ENCODE peak calls at places on chromosomes 6 and 20, in six cellular contexts. P, N, G, C, V and F are unnamed samples.

GRCh38 chr20:63383556-63383955 is 22.4 kb upstream of the CHRNA4 start:
- DNase-seq in V (no peak), P (no peak), C (no peak), G (no peak), N (no peak), F (no peak)

GRCh38 chr6:16947461-16948159 is 154.2 kb upstream of the STMND1 start:
- DNase-seq in C (peak; percentile 72), P (peak; percentile 98), V (peak; percentile 75), G (peak; percentile 82), N (peak; percentile 79), F (no peak)

GRCh38 chr6:11616200-11616611 is 78.7 kb downstream of the TMEM170B start:
- DNase-seq in G (no peak), P (no peak), N (no peak), C (no peak), V (no peak), F (no peak)

GRCh38 chr6:56959938-56960337 is 5.0 kb downstream of the BEND6 start:
- DNase-seq in C (no peak), V (peak; percentile 62), N (peak; percentile 62), P (no peak), G (no peak), F (no peak)

GRCh38 chr6:116847234-116847633 is 18.4 kb upstream of the GPRC6A start:
- DNase-seq in G (no peak), N (peak; percentile 32), V (peak; percentile 24), P (peak; percentile 50), C (peak; percentile 30), F (no peak)

GRCh38 chr20:1177680-1178079 is 7.1 kb downstream of the TMEM74B start:
- DNase-seq in N (peak; percentile 5), V (no peak), P (no peak), G (no peak), C (peak; percentile 22), F (no peak)

GRCh38 chr20:43459022-43459942 is 1.6 kb downstream of the SRSF6 start:
- DNase-seq in G (no peak), P (peak; percentile 42), V (peak; percentile 21), N (no peak), C (no peak), F (no peak)

GRCh38 chr6:127582777-127583462 is 5.9 kb downstream of the C6orf58 start:
- DNase-seq in C (no peak), P (peak; percentile 23), G (no peak), V (peak; percentile 86), N (peak; percentile 82), F (no peak)

GRCh38 chr6:33678246-33678931 is 33.1 kb downstream of the UQCC2 start:
- DNase-seq in G (no peak), N (no peak), V (no peak), P (no peak), C (no peak), F (no peak)

GRCh38 chr6:42313941-42314570 is 96.4 kb upstream of the MRPS10 start:
- DNase-seq in G (no peak), V (no peak), N (no peak), C (no peak), P (no peak), F (no peak)

GRCh38 chr20:57260959-57261357 is 5.5 kb downstream of the BMP7 start:
- DNase-seq in V (no peak), P (no peak), N (no peak), C (peak; percentile 63), G (no peak), F (no peak)

GRCh38 chr20:57263127-57263609 is 3.3 kb downstream of the BMP7 start:
- DNase-seq in N (no peak), G (no peak), C (no peak), P (no peak), V (peak; percentile 30), F (no peak)

GRCh38 chr20:57262244-57263126 is 4.0 kb downstream of the BMP7 start:
- DNase-seq in V (no peak), N (no peak), C (no peak), G (no peak), P (no peak), F (no peak)

GRCh38 chr20:57260065-57260958 is 6.1 kb downstream of the BMP7 start:
- DNase-seq in C (no peak), P (no peak), G (no peak), N (no peak), V (no peak), F (no peak)

GRCh38 chr20:57261488-57262243 is 4.8 kb downstream of the BMP7 start:
- DNase-seq in C (peak; percentile 68), N (no peak), V (no peak), G (no peak), P (no peak), F (no peak)
- H3K4me1 ChIP-seq in C (peaks cover 59% of the 10 kb centered on the region), N (no peaks in the 10 kb centered on the region), V (peaks cover 5% of the 10 kb centered on the region), G (no peaks in the 10 kb centered on the region), P (peaks cover 46% of the 10 kb centered on the region), F (peaks cover 32% of the 10 kb centered on the region)

DNA sequence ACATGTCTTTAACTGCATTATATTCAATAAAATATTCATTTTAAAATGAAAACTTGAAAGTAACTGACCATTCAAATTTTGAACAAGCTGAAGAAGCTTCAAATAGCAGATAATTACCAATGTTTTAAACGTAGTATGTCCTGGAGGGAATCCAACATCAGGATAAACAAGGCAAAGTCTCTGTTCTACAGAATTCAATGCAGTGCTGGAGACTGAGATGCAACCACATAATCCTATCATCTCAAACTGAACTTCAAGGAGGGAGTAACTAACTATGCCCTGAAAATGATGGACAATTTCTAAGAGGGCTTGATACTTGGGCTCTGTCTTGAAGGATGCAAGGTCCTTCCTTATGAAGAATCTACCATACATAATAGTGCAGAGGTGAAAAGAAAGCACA is 100.7 kb downstream of the PRKN start:
- DNase-seq in V (no peak), G (no peak), N (no peak), C (no peak), P (no peak), F (no peak)
- H3K27ac ChIP-seq in V (no peak overlapping the region), G (peak overlapping the region; percentile 79), N (no peak overlapping the region), C (no peak overlapping the region), P (no peak overlapping the region), F (no peak overlapping the region)

GRCh38 chr6:142940487-142940886 is 4.5 kb downstream of the HIVEP2 start:
- DNase-seq in P (no peak), C (no peak), V (no peak), N (peak; percentile 35), G (no peak), F (no peak)

GRCh38 chr6:142942805-142943227 is 2.2 kb downstream of the HIVEP2 start:
- DNase-seq in V (peak; percentile 39), C (no peak), G (no peak), N (peak; percentile 34), P (peak; percentile 26), F (no peak)

GRCh38 chr6:142938510-142938909 is 6.5 kb downstream of the HIVEP2 start:
- DNase-seq in P (no peak), N (no peak), V (no peak), C (no peak), G (no peak), F (no peak)

GRCh38 chr6:142942238-142942637 is 2.7 kb downstream of the HIVEP2 start:
- DNase-seq in G (no peak), V (no peak), P (no peak), N (no peak), C (no peak), F (no peak)

GRCh38 chr6:142941018-142941417 is 4.0 kb downstream of the HIVEP2 start:
- DNase-seq in G (no peak), C (no peak), V (no peak), P (no peak), N (no peak), F (no peak)
- H3K4me1 ChIP-seq in G (peaks cover 29% of the 10 kb centered on the region), C (peaks cover 17% of the 10 kb centered on the region), V (peaks cover 12% of the 10 kb centered on the region), P (peaks cover 11% of the 10 kb centered on the region), N (peaks cover 25% of the 10 kb centered on the region), F (peaks cover 34% of the 10 kb centered on the region)

GRCh38 chr6:20417819-20418218 is 16.1 kb downstream of the E2F3 start:
- DNase-seq in P (no peak), G (no peak), N (no peak), C (no peak), V (no peak), F (no peak)

GRCh38 chr6:20414711-20415110 is 13.0 kb downstream of the E2F3 start:
- DNase-seq in C (no peak), V (no peak), G (no peak), P (no peak), N (no peak), F (no peak)

GRCh38 chr6:20416063-20416454 is 14.4 kb downstream of the E2F3 start:
- DNase-seq in V (no peak), G (no peak), C (no peak), N (no peak), P (no peak), F (no peak)

GRCh38 chr6:20415304-20416062 is 13.8 kb downstream of the E2F3 start:
- DNase-seq in N (no peak), G (no peak), P (no peak), C (no peak), V (no peak), F (no peak)

GRCh38 chr6:20416567-20417345 is 15.1 kb downstream of the E2F3 start:
- DNase-seq in C (no peak), N (no peak), G (no peak), V (no peak), P (no peak), F (no peak)
- H3K27ac ChIP-seq in C (peak overlapping the region; percentile 61), N (no peak overlapping the region), G (no peak overlapping the region), V (no peak overlapping the region), P (no peak overlapping the region), F (no peak overlapping the region)

DNA sequence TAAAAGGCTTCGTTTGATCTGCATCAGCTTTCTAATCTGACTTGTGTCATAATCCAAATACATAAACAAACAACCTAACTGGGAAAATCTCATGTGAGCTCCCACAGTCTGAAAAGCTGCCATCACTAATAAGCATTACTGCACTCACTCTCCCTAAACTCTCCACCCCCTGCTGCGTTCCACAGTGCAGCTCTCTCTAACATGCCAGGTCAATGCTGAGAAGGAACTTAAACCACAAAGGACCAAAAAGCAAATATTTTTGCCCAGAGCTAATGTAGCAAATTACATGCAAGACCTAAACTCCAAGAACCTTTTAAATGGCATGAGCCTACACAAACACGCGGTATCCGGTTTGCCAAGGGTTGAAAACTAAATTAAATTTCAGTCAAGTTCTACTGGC is 542.3 kb upstream of the JARID2 start:
- DNase-seq in P (peak; percentile 33), C (no peak), V (no peak), G (no peak), N (no peak), F (no peak)
- H3K4me1 ChIP-seq in P (peaks cover 5% of the 10 kb centered on the region), C (no peaks in the 10 kb centered on the region), V (peaks cover 19% of the 10 kb centered on the region), G (no peaks in the 10 kb centered on the region), N (peaks cover 20% of the 10 kb centered on the region), F (no peaks in the 10 kb centered on the region)

DNA sequence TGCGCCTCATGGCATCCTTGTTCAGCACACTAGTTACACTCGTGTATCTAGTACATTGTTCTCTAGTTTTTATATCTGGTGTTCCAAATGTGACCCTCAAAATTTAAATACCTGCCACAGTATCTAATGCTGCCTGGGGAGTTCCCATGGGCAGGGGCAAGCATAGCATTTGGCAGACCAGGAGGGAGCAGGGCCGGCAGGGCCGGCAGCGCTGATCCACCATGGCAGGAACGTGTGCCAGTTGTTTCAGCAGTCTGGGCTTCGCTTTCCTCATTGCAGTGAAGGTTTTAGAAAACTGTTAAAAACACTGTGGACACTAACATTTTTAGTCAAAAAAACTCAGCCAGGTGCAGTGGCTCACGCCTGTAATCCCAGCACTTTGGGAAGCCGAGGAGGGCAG is 19.2 kb downstream of the NANP start:
- DNase-seq in P (no peak), V (no peak), N (no peak), G (no peak), C (no peak), F (no peak)
- H3K27ac ChIP-seq in P (no peak overlapping the region), V (no peak overlapping the region), N (no peak overlapping the region), G (no peak overlapping the region), C (no peak overlapping the region), F (no peak overlapping the region)